ENCODE peak calls at places on chromosomes 4 and X, in six cellular contexts. R is PC-3, Q is IMR-90, D is SJSA1, L is right lobe of liver, A is psoas muscle. P is an unnamed sample.

GRCh38 chr4:180669637-180670036 is 1573.6 kb upstream of the TENM3 start:
- DNase-seq in R (peak; percentile 45), Q (peak; percentile 44), D (peak; percentile 23), L (no peak), A (no peak), P (no peak)

GRCh38 chrX:2513120-2513664 is 12.4 kb upstream of the DHRSX start:
- DNase-seq in R (no peak), Q (no peak), D (no peak), L (no peak), A (no peak), P (no peak)

GRCh38 chr4:3392319-3392718 is 49.4 kb upstream of the HGFAC start:
- DNase-seq in R (no peak), Q (no peak), D (peak; percentile 30), L (no peak), A (no peak), P (no peak)

GRCh38 chr4:33715996-33716395 is 2528.3 kb downstream of the ARAP2 start:
- DNase-seq in R (peak; percentile 79), Q (no peak), D (no peak), L (no peak), A (no peak), P (no peak)

GRCh38 chr4:156109943-156110925 is 156.6 kb upstream of the CTSO start:
- DNase-seq in R (no peak), Q (peak; percentile 8), D (no peak), L (no peak), A (no peak), P (no peak)

GRCh38 chr4:156933633-156934258 is 37.9 kb downstream of the PDGFC start:
- DNase-seq in R (peak; percentile 94), Q (peak; percentile 95), D (peak; percentile 48), L (no peak), A (no peak), P (no peak)

GRCh38 chrX:109840585-109840984 is 107.5 kb upstream of the ACSL4 start:
- DNase-seq in R (peak; percentile 81), Q (peak; percentile 95), D (peak; percentile 81), L (no peak), A (no peak), P (peak; percentile 60)

GRCh38 chr4:149101649-149102048 is 659.4 kb upstream of the NR3C2 start:
- DNase-seq in R (no peak), Q (no peak), D (no peak), L (no peak), A (no peak), P (no peak)

GRCh38 chr4:78070731-78071282 is 13.7 kb downstream of the FRAS1 start:
- DNase-seq in R (no peak), Q (no peak), D (no peak), L (no peak), A (no peak), P (no peak)

GRCh38 chrX:10615931-10616780 is 4.2 kb downstream of the MID1 start:
- DNase-seq in R (peak; percentile 69), Q (peak; percentile 58), D (peak; percentile 17), L (peak; percentile 35), A (no peak), P (no peak)

GRCh38 chr4:43837171-43837570 is 611.4 kb downstream of the KCTD8 start:
- DNase-seq in R (peak; percentile 51), Q (no peak), D (no peak), L (no peak), A (no peak), P (no peak)

GRCh38 chrX:3638280-3638873 is 75.1 kb downstream of the PRKX start:
- DNase-seq in R (peak; percentile 66), Q (peak; percentile 48), D (peak; percentile 16), L (peak; percentile 38), A (no peak), P (no peak)

GRCh38 chrX:40090050-40090804 is 7.5 kb downstream of the BCOR start:
- DNase-seq in R (no peak), Q (no peak), D (peak; percentile 22), L (peak; percentile 50), A (no peak), P (no peak)

GRCh38 chr4:68180858-68181531 is 51.3 kb upstream of the TMPRSS11F start:
- DNase-seq in R (peak; percentile 79), Q (no peak), D (no peak), L (no peak), A (no peak), P (no peak)

GRCh38 chr4:125140966-125141495 is 173.7 kb upstream of the FAT4 start:
- DNase-seq in R (no peak), Q (peak; percentile 74), D (no peak), L (no peak), A (no peak), P (no peak)

GRCh38 chrX:18639280-18639679 is 32.6 kb downstream of the RS1 start:
- DNase-seq in R (no peak), Q (no peak), D (no peak), L (no peak), A (no peak), P (no peak)

GRCh38 chrX:2401201-2401589 is 99.6 kb downstream of the DHRSX start:
- DNase-seq in R (no peak), Q (no peak), D (no peak), L (no peak), A (no peak), P (no peak)

GRCh38 chrX:45771560-45772340 is 571.1 kb upstream of the DIPK2B start:
- DNase-seq in R (peak; percentile 64), Q (peak; percentile 80), D (peak; percentile 75), L (peak; percentile 35), A (no peak), P (no peak)

GRCh38 chrX:135431886-135432285 is 10.1 kb downstream of the SMIM10L2A start:
- DNase-seq in R (no peak), Q (no peak), D (no peak), L (no peak), A (no peak), P (no peak)

GRCh38 chr4:174080361-174080760 is 203.1 kb downstream of the FBXO8 start:
- DNase-seq in R (no peak), Q (peak; percentile 9), D (no peak), L (no peak), A (no peak), P (no peak)

DNA sequence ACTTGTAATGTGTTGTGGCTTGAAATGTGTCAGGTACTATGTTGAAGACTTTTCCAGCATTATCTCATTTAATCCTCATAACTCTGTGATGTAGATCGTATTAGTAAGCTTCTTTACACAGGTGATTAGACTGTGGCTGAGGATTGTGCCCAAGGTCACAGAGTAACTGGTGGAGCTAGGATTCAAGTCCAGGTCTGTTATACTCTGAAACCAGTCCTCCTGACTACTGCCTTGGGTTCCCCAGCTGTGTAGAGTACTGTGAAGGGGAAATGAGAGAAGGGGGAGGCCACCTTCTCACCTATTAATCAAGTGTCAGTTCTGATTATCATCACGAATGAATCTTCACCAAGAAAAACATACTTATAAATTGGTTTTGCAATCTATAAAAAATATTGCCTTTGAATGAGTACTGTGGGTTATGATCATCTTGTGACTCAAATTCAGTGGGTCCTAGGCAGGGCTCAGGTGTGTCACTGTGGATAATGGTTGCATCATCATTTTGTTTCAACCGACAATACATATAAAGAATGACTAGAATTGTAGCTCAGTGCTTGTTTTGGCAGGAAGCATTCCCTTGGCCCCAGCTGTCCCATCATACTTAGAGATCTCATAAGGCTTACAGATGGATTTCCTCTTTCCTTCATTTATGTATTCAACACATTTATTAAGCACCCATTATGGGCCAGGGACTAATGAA is 4.5 kb downstream of the GK start:
- DNase-seq in R (peak; percentile 76), Q (peak; percentile 69), D (no peak), L (no peak), A (no peak), P (no peak)
- H3K27ac ChIP-seq in R (peak overlapping the region; percentile 77), Q (no peak overlapping the region), D (no peak overlapping the region), L (no peak overlapping the region), A (no peak overlapping the region), P (no peak overlapping the region)

DNA sequence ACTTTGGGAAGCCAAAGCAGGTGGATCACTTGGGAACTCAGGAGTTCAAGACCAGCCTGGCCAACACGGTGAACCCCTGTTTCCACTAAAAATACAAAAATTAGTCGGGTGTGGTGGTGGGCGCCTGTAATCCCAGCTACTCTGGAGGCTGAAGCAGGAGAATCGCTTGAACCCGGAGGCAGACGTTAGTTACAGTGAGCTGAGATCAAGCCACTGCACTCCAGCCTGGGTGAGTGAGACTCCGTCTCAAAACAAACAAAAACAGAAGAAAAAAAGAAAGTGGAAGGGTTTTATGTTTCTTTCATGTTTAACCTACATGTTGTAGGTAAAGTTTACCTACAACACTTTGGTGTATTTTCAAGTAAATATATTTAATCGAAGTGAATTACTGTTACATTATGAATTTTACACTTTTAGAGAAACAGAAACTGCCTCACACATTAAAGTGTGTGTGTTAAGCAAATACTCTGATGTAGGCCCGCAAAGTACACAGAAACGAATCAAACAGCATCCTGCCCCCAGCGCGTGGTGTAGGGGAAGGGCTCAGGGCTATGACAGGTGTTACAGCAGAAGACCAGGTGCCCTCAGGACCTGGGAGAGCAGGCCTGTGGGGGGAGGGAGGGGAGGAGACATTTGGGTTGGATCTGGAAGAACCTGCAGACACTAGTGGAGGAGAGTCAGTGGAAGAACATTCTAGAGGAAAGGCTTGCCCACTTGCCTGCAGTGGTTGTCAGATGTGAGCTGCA is 39.0 kb downstream of the PTTG2 start:
- DNase-seq in R (no peak), Q (no peak), D (no peak), L (peak; percentile 33), A (no peak), P (no peak)
- H3K4me1 ChIP-seq in R (peaks cover 8% of the 10 kb centered on the region), Q (peaks cover 6% of the 10 kb centered on the region), D (peaks cover 21% of the 10 kb centered on the region), L (no peaks in the 10 kb centered on the region), A (no peaks in the 10 kb centered on the region), P (no peaks in the 10 kb centered on the region)

GRCh38 chr4:8041868-8042267 is 102.2 kb upstream of the AFAP1 start:
- DNase-seq in R (no peak), Q (no peak), D (no peak), L (no peak), A (no peak), P (no peak)
- H3K4me3 ChIP-seq in R (no peak overlapping the region), Q (no peak overlapping the region), D (no peak overlapping the region), L (no peak overlapping the region), A (no peak overlapping the region), P (no peak overlapping the region)

DNA sequence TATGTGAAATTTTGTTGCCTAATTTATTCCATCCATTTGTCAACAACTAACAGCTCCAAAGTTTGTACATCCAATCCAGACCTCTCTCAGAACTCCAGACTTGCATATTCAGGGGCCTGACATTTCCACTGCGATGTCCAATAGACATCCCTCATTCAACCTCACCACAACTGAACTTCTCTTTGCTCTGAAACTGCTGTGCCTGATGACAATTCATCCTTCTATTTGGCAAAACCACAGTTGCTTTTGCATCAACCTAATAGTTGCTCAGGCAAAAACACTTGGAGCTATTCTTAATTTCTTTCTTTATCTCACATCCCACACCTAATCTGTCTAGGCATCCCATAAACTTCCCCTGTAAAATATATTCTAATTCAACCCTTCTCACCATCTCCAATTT is 56.5 kb downstream of the ANTXR2 start:
- DNase-seq in R (no peak), Q (peak; percentile 37), D (no peak), L (no peak), A (no peak), P (no peak)
- H3K27ac ChIP-seq in R (peak overlapping the region; percentile 96), Q (peak overlapping the region; percentile 92), D (peak overlapping the region; percentile 92), L (no peak overlapping the region), A (no peak overlapping the region), P (no peak overlapping the region)

GRCh38 chr4:101287332-101287731 is 60.0 kb downstream of the PPP3CA start:
- DNase-seq in R (no peak), Q (no peak), D (no peak), L (no peak), A (no peak), P (no peak)
- H3K4me1 ChIP-seq in R (peaks cover 35% of the 10 kb centered on the region), Q (peaks cover 3% of the 10 kb centered on the region), D (no peaks in the 10 kb centered on the region), L (no peaks in the 10 kb centered on the region), A (peaks cover 50% of the 10 kb centered on the region), P (peaks cover 57% of the 10 kb centered on the region)